ENCODE peak calls at places on chromosomes 1 and 21, in seven cellular contexts. X is NCI-H510A treated with DMSO at 0.1 percent for 48 hours; C is colonic mucosa; Q is stimulated activated naive CD8-positive, alpha-beta T cell treated with anti-CD3 and anti-CD28 coated beads, Interleukin-15, Interleukin-2, amounts not matched to agents 100 U/mL and 50 U/mL, for 24 hours; U is tibial nerve; B is HS-27A; S is iPS-NIHi11. R is an unnamed sample.

GRCh38 chr21:28283652-28284490 is 708.8 kb downstream of the LTN1 start:
- DNase-seq in X (no peak), S (no peak), U (no peak), C (no peak), Q (no peak), B (no peak), R (no peak)

GRCh38 chr1:143698016-143698415 is 273.8 kb downstream of the FAM72C start:
- DNase-seq in C (peak), U (no peak), S (peak), B (no peak), Q (peak), X (no peak), R (no peak)

GRCh38 chr1:36175137-36176095 is 19.5 kb downstream of the MAP7D1 start:
- DNase-seq in C (no peak), S (no peak), B (no peak), X (peak), U (no peak), Q (no peak), R (no peak)

GRCh38 chr21:46116846-46117585 is 19.1 kb downstream of the COL6A2 start:
- DNase-seq in U (peak), S (peak), Q (no peak), C (no peak), B (no peak), X (no peak), R (peak)

GRCh38 chr1:218679391-218679790 is 334.3 kb downstream of the TGFB2 start:
- DNase-seq in Q (no peak), B (no peak), X (no peak), U (no peak), C (no peak), S (no peak), R (no peak)

GRCh38 chr1:244339776-244340175 is 111.9 kb downstream of the ADSS2 start:
- DNase-seq in S (no peak), Q (no peak), C (no peak), B (no peak), X (no peak), U (no peak), R (no peak)

GRCh38 chr21:46095106-46095719 is 2.7 kb upstream of the COL6A2 start:
- DNase-seq in B (no peak), X (no peak), S (no peak), U (no peak), Q (no peak), C (no peak), R (no peak)

GRCh38 chr1:226158457-226158856 is 28.1 kb downstream of the ACBD3 start:
- DNase-seq in U (no peak), Q (no peak), X (no peak), C (no peak), S (no peak), B (no peak), R (no peak)

GRCh38 chr1:20715406-20715805 is 2.4 kb downstream of the KIF17 start:
- DNase-seq in X (no peak), C (no peak), U (no peak), S (no peak), Q (no peak), B (no peak), R (no peak)

GRCh38 chr1:92274939-92275338 is 23.8 kb downstream of the GLMN start:
- DNase-seq in U (no peak), B (no peak), C (no peak), Q (no peak), X (no peak), S (no peak), R (no peak)

GRCh38 chr1:75492011-75492410 is 118.9 kb downstream of the SLC44A5 start:
- DNase-seq in B (no peak), S (no peak), X (no peak), U (no peak), Q (no peak), C (no peak), R (no peak)

GRCh38 chr1:229952670-229953520 is 114.1 kb upstream of the GALNT2 start:
- DNase-seq in S (no peak), C (no peak), U (no peak), X (no peak), B (no peak), Q (no peak), R (no peak)

GRCh38 chr1:94753171-94753972 is 66.8 kb upstream of the SLC44A3 start:
- DNase-seq in Q (no peak), C (no peak), B (no peak), U (no peak), S (no peak), X (no peak), R (no peak)

GRCh38 chr1:147781056-147781471 is 20.7 kb upstream of the GJA5 start:
- DNase-seq in S (no peak), B (no peak), U (no peak), Q (no peak), C (no peak), X (no peak), R (no peak)

R was measured in ascending aorta.